ENCODE peak calls at places on chromosomes 7 and 10, in five cellular contexts. W is mesendoderm, S is IMR-90, N is GM23338, Y is colonic mucosa. A is an unnamed sample.

GRCh38 chr7:77525231-77525630 is 11.9 kb upstream of the PTPN12 start:
- DNase-seq in W (no peak), S (peak; percentile 19), N (no peak), Y (no peak), A (no peak)

GRCh38 chr10:51743146-51743545 is 43.8 kb upstream of the CSTF2T start:
- DNase-seq in W (peak; percentile 45), S (no peak), N (peak; percentile 13), Y (no peak), A (no peak)

GRCh38 chr7:137956591-137956990 is 45.3 kb downstream of the CREB3L2 start:
- DNase-seq in W (no peak), S (no peak), N (no peak), Y (no peak), A (no peak)

GRCh38 chr10:126390324-126390723 is 2.0 kb upstream of the ADAM12 start:
- DNase-seq in W (no peak), S (no peak), N (no peak), Y (no peak), A (no peak)

GRCh38 chr10:11748866-11749265 is 6.7 kb downstream of the ECHDC3 start:
- DNase-seq in W (no peak), S (no peak), N (no peak), Y (no peak), A (no peak)

GRCh38 chr7:28203498-28204240 is 23.1 kb upstream of the JAZF1 start:
- DNase-seq in W (no peak), S (no peak), N (no peak), Y (no peak), A (no peak)

GRCh38 chr10:5776881-5777197 is 36.4 kb downstream of the GDI2 start:
- DNase-seq in W (no peak), S (peak; percentile 71), N (no peak), Y (no peak), A (no peak)

GRCh38 chr10:128985036-128985435 is 482.0 kb upstream of the MGMT start:
- DNase-seq in W (peak; percentile 52), S (no peak), N (no peak), Y (no peak), A (no peak)

GRCh38 chr7:130394421-130395188 is 14.3 kb downstream of the CPA1 start:
- DNase-seq in W (no peak), S (no peak), N (peak; percentile 11), Y (no peak), A (peak; percentile 13)

GRCh38 chr7:148872198-148872597 is 11.9 kb downstream of the EZH2 start:
- DNase-seq in W (no peak), S (no peak), N (no peak), Y (no peak), A (no peak)

GRCh38 chr7:95420996-95421846 is 13.6 kb downstream of the PON2 start:
- DNase-seq in W (no peak), S (peak; percentile 79), N (no peak), Y (no peak), A (no peak)

GRCh38 chr7:127907638-127908040 is 123.6 kb downstream of the LRRC4 start:
- DNase-seq in W (no peak), S (peak; percentile 93), N (no peak), Y (no peak), A (peak; percentile 84)

GRCh38 chr10:44024351-44025116 is 360.4 kb downstream of the CXCL12 start:
- DNase-seq in W (no peak), S (no peak), N (no peak), Y (no peak), A (no peak)

GRCh38 chr10:106588019-106588418 is 576.5 kb downstream of the SORCS1 start:
- DNase-seq in W (no peak), S (no peak), N (no peak), Y (no peak), A (no peak)

GRCh38 chr7:43697690-43698089 is 31.6 kb downstream of the COA1 start:
- DNase-seq in W (no peak), S (peak; percentile 63), N (no peak), Y (no peak), A (no peak)

GRCh38 chr7:138527746-138528223 is 67.7 kb downstream of the TRIM24 start:
- DNase-seq in W (peak; percentile 55), S (no peak), N (no peak), Y (no peak), A (no peak)

GRCh38 chr7:40316176-40316575 is 181.4 kb downstream of the SUGCT start:
- DNase-seq in W (no peak), S (peak; percentile 63), N (no peak), Y (no peak), A (no peak)

GRCh38 chr7:140390466-140391190 is 7.7 kb downstream of the SLC37A3 start:
- DNase-seq in W (no peak), S (peak; percentile 22), N (peak; percentile 15), Y (no peak), A (no peak)

GRCh38 chr10:74189999-74190421 is 39.0 kb downstream of the ADK start:
- DNase-seq in W (peak; percentile 65), S (peak; percentile 93), N (no peak), Y (no peak), A (peak; percentile 21)

GRCh38 chr7:71244023-71244422 is 112.1 kb downstream of the GALNT17 start:
- DNase-seq in W (peak; percentile 78), S (no peak), N (peak; percentile 55), Y (no peak), A (no peak)

GRCh38 chr10:97974526-97975525 is 55.6 kb downstream of the CRTAC1 start:
- DNase-seq in W (peak; percentile 39), S (no peak), N (peak; percentile 65), Y (no peak), A (no peak)

GRCh38 chr7:148242271-148242801 is 348.2 kb upstream of the C7orf33 start:
- DNase-seq in W (peak; percentile 82), S (peak; percentile 16), N (peak; percentile 89), Y (peak; percentile 54), A (peak; percentile 67)

GRCh38 chr10:97850446-97850845 is 803 bp downstream of the GOLGA7B start:
- DNase-seq in W (peak; percentile 37), S (no peak), N (peak; percentile 59), Y (no peak), A (no peak)

GRCh38 chr7:28280516-28280915 is 99.9 kb upstream of the JAZF1 start:
- DNase-seq in W (no peak), S (no peak), N (no peak), Y (no peak), A (no peak)

GRCh38 chr7:17041324-17041723 is 159.5 kb upstream of the AGR3 start:
- DNase-seq in W (peak; percentile 41), S (peak; percentile 96), N (no peak), Y (no peak), A (peak; percentile 16)

GRCh38 chr7:134174797-134175261 is 47.7 kb downstream of the LRGUK start:
- DNase-seq in W (peak; percentile 52), S (peak; percentile 91), N (no peak), Y (no peak), A (peak; percentile 60)

GRCh38 chr10:12337407-12337806 is 11.9 kb upstream of the CAMK1D start:
- DNase-seq in W (no peak), S (peak; percentile 59), N (no peak), Y (no peak), A (no peak)

DNA sequence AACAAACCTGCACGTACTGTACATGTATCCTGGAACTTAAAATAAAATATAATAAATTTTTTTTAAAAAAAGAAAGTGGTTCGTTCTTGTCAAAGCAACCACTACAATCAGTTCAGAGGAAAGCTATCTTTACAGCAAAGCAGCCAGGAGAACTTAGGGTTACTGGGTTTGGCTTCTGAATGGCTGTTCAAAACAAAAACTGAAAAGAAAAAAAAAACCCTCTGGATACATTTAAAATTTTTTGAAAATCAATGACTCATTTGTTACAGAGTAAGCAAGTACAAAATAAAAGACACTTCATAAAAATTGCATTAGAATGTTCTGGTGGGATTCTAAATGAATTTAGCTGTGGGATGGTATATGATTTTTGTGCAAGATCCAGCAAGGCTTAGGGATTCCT is 28.6 kb upstream of the ADD3 start:
- DNase-seq in W (no peak), S (no peak), N (no peak), Y (no peak), A (no peak)
- H3K4me1 ChIP-seq in W (no peaks in the 10 kb centered on the region), S (peaks cover 4% of the 10 kb centered on the region), N (peaks cover 13% of the 10 kb centered on the region), Y (no peaks in the 10 kb centered on the region), A (peaks cover 27% of the 10 kb centered on the region)

GRCh38 chr10:110524179-110524863 is 26.6 kb downstream of the DUSP5 start:
- DNase-seq in W (no peak), S (no peak), N (no peak), Y (no peak), A (no peak)
- H3K4me1 ChIP-seq in W (peaks cover 11% of the 10 kb centered on the region), S (peaks cover 18% of the 10 kb centered on the region), N (peaks cover 31% of the 10 kb centered on the region), Y (no peaks in the 10 kb centered on the region), A (peaks cover 8% of the 10 kb centered on the region)

GRCh38 chr7:151694828-151695580 is 175.3 kb upstream of the RHEB start:
- DNase-seq in W (peak; percentile 67), S (no peak), N (no peak), Y (peak; percentile 57), A (peak; percentile 93)

GRCh38 chr7:151697942-151698341 is 178.2 kb upstream of the RHEB start:
- DNase-seq in W (no peak), S (no peak), N (no peak), Y (no peak), A (no peak)

GRCh38 chr7:151697515-151697895 is 177.8 kb upstream of the RHEB start:
- DNase-seq in W (no peak), S (no peak), N (no peak), Y (no peak), A (no peak)

GRCh38 chr7:151695856-151696555 is 176.3 kb upstream of the RHEB start:
- DNase-seq in W (no peak), S (no peak), N (no peak), Y (no peak), A (no peak)

GRCh38 chr7:151696738-151697514 is 177.2 kb upstream of the RHEB start:
- DNase-seq in W (peak; percentile 70), S (no peak), N (peak; percentile 58), Y (peak; percentile 81), A (peak; percentile 99)
- H3K4me1 ChIP-seq in W (no peaks in the 10 kb centered on the region), S (peaks cover 11% of the 10 kb centered on the region), N (no peaks in the 10 kb centered on the region), Y (peaks cover 5% of the 10 kb centered on the region), A (peaks cover 15% of the 10 kb centered on the region)

GRCh38 chr10:119781498-119781897 is 55.6 kb downstream of the INPP5F start:
- DNase-seq in W (no peak), S (no peak), N (no peak), Y (no peak), A (no peak)

GRCh38 chr10:119783665-119784027 is 57.8 kb downstream of the INPP5F start:
- DNase-seq in W (no peak), S (no peak), N (no peak), Y (no peak), A (no peak)

GRCh38 chr10:119786117-119786769 is 60.4 kb downstream of the INPP5F start:
- DNase-seq in W (peak; percentile 99), S (peak; percentile 78), N (peak; percentile 91), Y (no peak), A (no peak)

GRCh38 chr10:119780879-119781480 is 55.1 kb downstream of the INPP5F start:
- DNase-seq in W (no peak), S (no peak), N (no peak), Y (no peak), A (no peak)

DNA sequence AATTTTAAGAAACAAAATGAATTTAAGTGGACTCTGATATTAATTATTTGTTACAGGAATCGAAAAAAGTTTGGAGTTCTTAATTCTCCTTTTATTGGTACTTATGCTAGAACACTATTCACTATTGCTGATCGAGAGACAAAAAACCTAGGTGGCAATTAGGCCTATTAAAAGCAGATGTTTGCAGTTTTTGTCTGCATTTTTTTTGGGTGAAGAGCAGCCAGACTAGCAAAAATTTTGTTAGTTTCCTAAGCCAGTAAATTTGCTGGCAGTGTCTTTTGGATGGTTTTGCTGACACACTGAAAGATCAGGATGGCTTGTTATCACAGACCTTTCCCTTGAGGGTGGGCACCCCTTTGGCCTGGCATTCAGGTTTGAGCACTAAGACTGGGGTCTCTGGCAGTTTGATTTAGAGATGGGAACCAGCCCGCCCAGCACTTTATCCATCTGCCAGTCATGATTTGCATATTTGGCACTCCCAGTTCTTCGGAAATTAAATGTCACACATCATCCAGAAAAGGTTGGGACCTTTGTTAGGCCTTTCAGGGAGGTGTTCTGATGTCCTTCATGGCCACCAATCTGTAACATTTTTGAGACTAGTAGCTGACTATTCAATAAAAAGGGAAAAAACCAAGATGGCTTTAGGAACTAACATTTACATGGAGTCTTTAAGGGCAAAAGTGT is 57.3 kb downstream of the INPP5F start:
- DNase-seq in W (no peak), S (no peak), N (no peak), Y (no peak), A (no peak)
- H3K4me1 ChIP-seq in W (peaks cover 7% of the 10 kb centered on the region), S (peaks cover 4% of the 10 kb centered on the region), N (peaks cover 22% of the 10 kb centered on the region), Y (no peaks in the 10 kb centered on the region), A (no peaks in the 10 kb centered on the region)